ENCODE peak calls at places on chromosome 20, in four cellular contexts. N, R, W and P are unnamed samples. For H3K9me3, the result is how much of the 10 kb centered on the place peaks cover.

GRCh38 chr20:43187476-43188233 is 2.1 kb downstream of the PTPRT start:
- DNase-seq in N (peak), R (peak), W (peak), P (peak)

GRCh38 chr20:34522969-34523871 is 7.0 kb downstream of the DYNLRB1 start:
- DNase-seq in N (peak), R (peak), W (peak), P (peak)

GRCh38 chr20:43191143-43191542 is 1.4 kb upstream of the PTPRT start:
- DNase-seq in N (no peak), R (no peak), W (no peak), P (no peak)

GRCh38 chr20:41366546-41367392 is at the start of gene EMILIN3:
- DNase-seq in N (no peak), R (no peak), W (no peak), P (no peak)

GRCh38 chr20:1434571-1435336 is 31.9 kb downstream of the NSFL1C start:
- DNase-seq in N (peak), R (no peak), W (peak), P (no peak)

GRCh38 chr20:25011831-25012241 is 19.3 kb upstream of the APMAP start:
- DNase-seq in N (no peak), R (no peak), W (no peak), P (no peak)

GRCh38 chr20:43583133-43583864 is 7.4 kb upstream of the IFT52 start:
- DNase-seq in N (no peak), R (no peak), W (no peak), P (no peak)

GRCh38 chr20:828987-829386 is 4.5 kb upstream of the FAM110A start:
- DNase-seq in N (no peak), R (peak), W (no peak), P (no peak)

GRCh38 chr20:58228484-58229197 is at the start of gene ANKRD60:
- DNase-seq in N (peak), R (peak), W (no peak), P (no peak)

GRCh38 chr20:3710703-3711417 is 1.5 kb downstream of the SIGLEC1 start:
- DNase-seq in N (no peak), R (peak), W (peak), P (peak)

GRCh38 chr20:21381619-21382018 is 15.7 kb downstream of the NKX2-4 start:
- DNase-seq in N (no peak), R (no peak), W (no peak), P (no peak)

GRCh38 chr20:54029176-54029575 is 41.2 kb downstream of the BCAS1 start:
- DNase-seq in N (no peak), R (no peak), W (no peak), P (no peak)

GRCh38 chr20:9838378-9839295 is at the start of gene PAK5:
- DNase-seq in N (peak), R (no peak), W (peak), P (no peak)

GRCh38 chr20:10511507-10512231 is 76.6 kb downstream of the SLX4IP start:
- DNase-seq in N (peak), R (peak), W (peak), P (peak)

GRCh38 chr20:17417221-17417620 is 114.0 kb downstream of the BFSP1 start:
- DNase-seq in N (no peak), R (no peak), W (no peak), P (no peak)

GRCh38 chr20:18504479-18505060 is 3.2 kb upstream of the SEC23B start:
- DNase-seq in N (no peak), R (no peak), W (peak), P (peak)

GRCh38 chr20:36043892-36044515 is 75.6 kb downstream of the CNBD2 start:
- DNase-seq in N (no peak), R (no peak), W (no peak), P (no peak)

GRCh38 chr20:20413801-20414200 is 45.9 kb downstream of the INSM1 start:
- DNase-seq in N (peak), R (no peak), W (no peak), P (no peak)

GRCh38 chr20:431012-431904 is 23.2 kb downstream of the RBCK1 start:
- DNase-seq in N (peak), R (peak), W (peak), P (no peak)

GRCh38 chr20:21179796-21180195 is 53.9 kb downstream of the KIZ start:
- DNase-seq in N (no peak), R (no peak), W (no peak), P (no peak)

GRCh38 chr20:17909745-17910345 is 58.7 kb downstream of the SNX5 start:
- DNase-seq in N (peak), R (no peak), W (no peak), P (no peak)

GRCh38 chr20:50312682-50313187 is 122.1 kb downstream of the CEBPB start:
- DNase-seq in N (peak), R (no peak), W (peak), P (peak)

GRCh38 chr20:50704514-50704913 is 13.2 kb upstream of the RIPOR3 start:
- DNase-seq in N (no peak), R (no peak), W (no peak), P (no peak)

GRCh38 chr20:41178904-41179432 is 41.6 kb downstream of the PLCG1 start:
- DNase-seq in N (no peak), R (no peak), W (no peak), P (peak)

GRCh38 chr20:56710577-56711465 is 81.7 kb downstream of the TFAP2C start:
- DNase-seq in N (peak), R (no peak), W (no peak), P (no peak)

GRCh38 chr20:24100370-24101011 is 111.9 kb upstream of the GGTLC1 start:
- DNase-seq in N (no peak), R (peak), W (peak), P (no peak)

GRCh38 chr20:54091120-54091480 is 20.7 kb upstream of the BCAS1 start:
- DNase-seq in N (no peak), R (no peak), W (no peak), P (no peak)

GRCh38 chr20:61900376-61901293 is 165.0 kb downstream of the TAF4 start:
- DNase-seq in N (no peak), R (no peak), W (no peak), P (no peak)

DNA sequence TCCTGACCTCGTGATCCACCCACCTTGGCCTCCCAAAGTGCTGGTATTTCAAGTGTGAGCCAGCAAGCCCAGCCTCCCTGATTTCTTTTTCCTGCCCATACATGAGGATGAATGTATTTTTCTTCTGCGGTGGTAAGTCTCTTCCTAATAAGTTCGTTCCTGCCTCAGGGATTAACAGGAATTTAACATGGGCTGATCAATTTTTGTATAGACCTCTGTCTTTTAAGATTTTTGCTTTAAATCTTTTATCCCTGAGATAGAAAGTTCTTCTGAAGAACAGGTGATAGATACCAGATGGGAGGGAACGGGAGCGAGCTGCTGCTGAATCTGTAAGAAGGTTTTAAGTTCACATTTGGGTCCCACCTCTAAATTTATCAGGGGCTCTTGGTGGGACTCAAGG is 7.0 kb upstream of the ZNFX1 start:
- DNase-seq in N (no peak), R (no peak), W (no peak), P (no peak)
- H3K9me3 ChIP-seq in N (under half), R (under half), W (under half), P (under half)

DNA sequence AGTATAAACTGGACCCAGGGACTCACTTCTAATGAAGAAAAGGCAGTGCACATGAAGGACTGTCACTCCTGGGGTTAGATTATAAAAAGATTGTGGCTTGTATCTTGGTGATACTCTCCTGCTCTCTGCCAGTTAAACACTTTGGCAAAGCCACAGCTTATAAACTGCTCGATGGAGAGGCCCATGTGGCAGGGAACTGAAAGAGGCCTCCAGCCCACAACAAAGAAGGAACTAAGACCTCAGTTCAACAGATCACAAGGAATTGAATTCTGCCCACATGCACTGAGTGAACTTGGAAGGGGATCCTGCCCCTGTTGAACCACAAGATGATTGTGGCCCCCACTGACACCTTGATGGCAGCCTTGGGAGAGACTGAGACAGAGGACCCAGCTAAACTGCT is 363.8 kb downstream of the CBLN4 start:
- DNase-seq in N (no peak), R (no peak), W (no peak), P (no peak)
- H3K9me3 ChIP-seq in N (under half), R (under half), W (under half), P (under half)

GRCh38 chr20:63123326-63123725 is 92.6 kb downstream of the YTHDF1 start:
- DNase-seq in N (no peak), R (no peak), W (no peak), P (no peak)
- H3K9me3 ChIP-seq in N (under half), R (under half), W (under half), P (under half)

GRCh38 chr20:11891827-11892521 is 25.7 kb upstream of the BTBD3 start:
- DNase-seq in N (peak), R (peak), W (peak), P (peak)
- H3K9me3 ChIP-seq in N (under half), R (under half), W (under half), P (under half)

GRCh38 chr20:30606990-30607389 is 650.5 kb upstream of the DEFB115 start:
- DNase-seq in N (no peak), R (no peak), W (no peak), P (no peak)

GRCh38 chr20:30610044-30610693 is 647.3 kb upstream of the DEFB115 start:
- DNase-seq in N (no peak), R (no peak), W (no peak), P (no peak)

GRCh38 chr20:30612344-30612743 is 645.1 kb upstream of the DEFB115 start:
- DNase-seq in N (no peak), R (no peak), W (no peak), P (no peak)

GRCh38 chr20:30610751-30611150 is 646.7 kb upstream of the DEFB115 start:
- DNase-seq in N (no peak), R (no peak), W (no peak), P (no peak)

GRCh38 chr20:30611239-30611984 is 646.1 kb upstream of the DEFB115 start:
- DNase-seq in N (no peak), R (no peak), W (no peak), P (no peak)
- H3K9me3 ChIP-seq in N (under half), R (under half), W (under half), P (under half)

DNA sequence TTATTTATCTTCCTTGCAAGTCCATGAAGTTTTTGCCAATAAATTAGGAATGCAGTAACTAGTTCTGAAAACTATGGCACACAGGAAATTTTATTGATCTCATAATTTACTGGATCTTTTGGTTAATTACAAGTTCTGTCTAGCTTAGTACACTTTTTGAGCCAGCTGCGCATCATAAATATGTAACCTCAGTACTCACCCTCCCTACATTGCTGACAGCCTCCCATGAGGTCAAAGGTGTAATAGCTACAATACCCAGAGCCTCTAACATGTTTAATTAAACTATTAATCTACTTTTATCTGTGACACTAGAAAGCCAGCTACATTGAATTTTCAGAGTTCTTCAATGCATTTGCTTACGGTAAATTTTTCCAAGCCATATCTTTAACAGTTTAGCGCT is 898.1 kb downstream of the KIF16B start:
- DNase-seq in N (no peak), R (no peak), W (no peak), P (no peak)
- H3K9me3 ChIP-seq in N (under half), R (under half), W (under half), P (under half)

GRCh38 chr20:33180169-33180568 is 12.2 kb downstream of the BPIFA2 start:
- DNase-seq in N (no peak), R (no peak), W (no peak), P (no peak)
- H3K9me3 ChIP-seq in N (under half), R (under half), W (under half), P (under half)

DNA sequence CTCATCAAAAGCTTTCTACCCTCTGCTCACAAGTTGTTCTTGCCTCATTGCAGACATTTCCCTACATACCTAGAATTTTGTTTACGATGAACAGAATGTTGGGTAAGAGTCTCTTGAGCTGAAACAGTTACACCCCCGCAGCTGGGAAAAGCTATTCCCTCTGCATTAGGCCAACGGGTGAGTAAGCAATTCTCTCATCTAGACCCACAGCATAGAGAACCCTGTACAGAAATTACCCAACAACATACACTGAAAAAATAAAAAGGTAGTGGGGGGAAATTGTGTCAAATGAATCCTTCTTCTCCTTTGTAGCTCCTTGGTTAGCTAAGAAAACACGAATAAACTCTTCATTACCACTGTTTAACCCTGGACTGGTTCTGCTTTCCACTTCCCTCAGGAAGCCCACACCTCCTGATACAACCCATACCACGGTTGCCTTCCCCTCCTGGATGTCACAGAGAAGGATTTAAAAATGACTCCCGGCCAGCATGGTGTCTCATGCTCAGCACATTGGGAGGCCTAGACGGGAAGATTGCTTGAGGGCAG is 214.9 kb upstream of the SHLD1 start:
- DNase-seq in N (peak), R (peak), W (no peak), P (no peak)
- H3K9me3 ChIP-seq in N (under half), R (under half), W (under half), P (under half)